ENCODE peak calls at places on chromosomes 2 and 18, in five cellular contexts. Q is HCT116, W is neural progenitor cell, L is mammary epithelial cell, Y is astrocyte. M is an unnamed sample. For H3K9me3, the result is how much of the 10 kb centered on the place peaks cover.

GRCh38 chr2:201157694-201158093 is 25.2 kb upstream of the CASP10 start:
- DNase-seq in Q (no peak), W (no peak), L (peak), Y (peak), M (peak)

GRCh38 chr2:200156140-200156858 is 150.2 kb upstream of the SPATS2L start:
- DNase-seq in Q (no peak), W (no peak), L (peak), Y (peak), M (no peak)

GRCh38 chr2:169452080-169452479 is 27.2 kb upstream of the BBS5 start:
- DNase-seq in Q (peak), W (peak), L (peak), Y (peak), M (no peak)

GRCh38 chr2:96527990-96528679 is 8.4 kb upstream of the ARID5A start:
- DNase-seq in Q (no peak), W (no peak), L (no peak), Y (peak), M (no peak)

GRCh38 chr2:159226059-159226461 is 60.4 kb downstream of the WDSUB1 start:
- DNase-seq in Q (peak), W (no peak), L (peak), Y (peak), M (no peak)

GRCh38 chr2:64311948-64312621 is 141.9 kb upstream of the LGALSL start:
- DNase-seq in Q (peak), W (peak), L (peak), Y (peak), M (peak)

GRCh38 chr2:156455366-156455975 is 19.3 kb downstream of the GPD2 start:
- DNase-seq in Q (peak), W (no peak), L (peak), Y (peak), M (no peak)

GRCh38 chr18:31740180-31740579 is 20.5 kb downstream of the SLC25A52 start:
- DNase-seq in Q (no peak), W (no peak), L (no peak), Y (no peak), M (no peak)

GRCh38 chr18:54742654-54743053 is 85.6 kb upstream of the RAB27B start:
- DNase-seq in Q (no peak), W (no peak), L (peak), Y (peak), M (no peak)

GRCh38 chr2:33372940-33373553 is 103.4 kb upstream of the RASGRP3 start:
- DNase-seq in Q (peak), W (peak), L (peak), Y (peak), M (peak)

GRCh38 chr18:51266736-51267135 is 69.3 kb upstream of the MEX3C start:
- DNase-seq in Q (no peak), W (no peak), L (peak), Y (no peak), M (no peak)

GRCh38 chr2:79512442-79513401 is at the start of gene CTNNA2:
- DNase-seq in Q (no peak), W (peak), L (no peak), Y (peak), M (no peak)

GRCh38 chr2:26576565-26577441 is 64.4 kb downstream of the CIB4 start:
- DNase-seq in Q (no peak), W (no peak), L (peak), Y (no peak), M (no peak)

GRCh38 chr2:128301501-128301966 is 17.1 kb downstream of the HS6ST1 start:
- DNase-seq in Q (no peak), W (no peak), L (peak), Y (peak), M (no peak)

GRCh38 chr2:168687314-168687713 is 115.1 kb upstream of the NOSTRIN start:
- DNase-seq in Q (no peak), W (peak), L (no peak), Y (peak), M (no peak)

GRCh38 chr2:234292205-234292954 is 204.5 kb downstream of the ARL4C start:
- DNase-seq in Q (no peak), W (no peak), L (no peak), Y (peak), M (no peak)

GRCh38 chr2:17901246-17901645 is 22.8 kb downstream of the KCNS3 start:
- DNase-seq in Q (no peak), W (no peak), L (peak), Y (no peak), M (peak)

GRCh38 chr2:3148716-3149115 is 228.9 kb downstream of the EIPR1 start:
- DNase-seq in Q (no peak), W (no peak), L (no peak), Y (no peak), M (no peak)

GRCh38 chr2:232365621-232366321 is 12.8 kb upstream of the ALPP start:
- DNase-seq in Q (peak), W (peak), L (peak), Y (peak), M (no peak)

GRCh38 chr2:203811491-203812221 is 55.9 kb upstream of the CTLA4 start:
- DNase-seq in Q (peak), W (no peak), L (peak), Y (peak), M (peak)

GRCh38 chr18:7438631-7439030 is 128.5 kb upstream of the PTPRM start:
- DNase-seq in Q (no peak), W (no peak), L (no peak), Y (no peak), M (no peak)
- H3K4me2 ChIP-seq in Q (no peak), W (no peak), L (no peak), Y (no peak), M (no peak)

DNA sequence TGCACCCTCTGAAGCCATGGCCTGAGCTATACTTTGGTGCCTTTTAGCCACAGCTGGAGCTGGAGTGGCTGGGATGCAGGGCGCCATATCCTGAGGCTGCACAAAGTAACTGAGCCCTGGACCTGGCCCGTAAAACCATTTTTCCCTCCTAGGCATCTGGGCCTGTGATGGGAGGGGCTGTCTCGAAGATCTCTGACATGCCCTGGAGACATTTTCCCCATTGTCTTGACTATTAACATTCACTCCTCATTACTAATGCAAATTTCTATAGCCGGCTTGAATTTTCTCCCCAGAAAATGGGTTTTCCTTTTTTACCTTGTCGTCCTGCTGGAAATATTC is 15.4 kb downstream of the TAF1B start:
- DNase-seq in Q (no peak), W (no peak), L (no peak), Y (no peak), M (no peak)
- H3K9me3 ChIP-seq in Q (under half), W (under half), L (under half), Y (under half), M (under half)

GRCh38 chr2:238401539-238401938 is 25.2 kb upstream of the ASB1 start:
- DNase-seq in Q (no peak), W (no peak), L (no peak), Y (no peak), M (no peak)
- H3K4me2 ChIP-seq in Q (no peak), W (no peak), L (no peak), Y (no peak), M (no peak)

GRCh38 chr2:222295368-222296041 is 3.3 kb downstream of the PAX3 start:
- DNase-seq in Q (no peak), W (peak), L (no peak), Y (no peak), M (no peak)
- H3K9me3 ChIP-seq in Q (under half), W (under half), L (under half), Y (under half), M (under half)

GRCh38 chr2:68828887-68829708 is 42.1 kb downstream of the BMP10 start:
- DNase-seq in Q (peak), W (no peak), L (peak), Y (peak), M (peak)
- H3K4me2 ChIP-seq in Q (peak), W (no peak), L (peak), Y (peak), M (peak)

GRCh38 chr2:229199267-229199666 is 71.8 kb downstream of the PID1 start:
- DNase-seq in Q (no peak), W (no peak), L (no peak), Y (no peak), M (no peak)

GRCh38 chr2:229195346-229195947 is 75.6 kb downstream of the PID1 start:
- DNase-seq in Q (no peak), W (no peak), L (no peak), Y (no peak), M (no peak)

GRCh38 chr2:229193281-229193680 is 77.8 kb downstream of the PID1 start:
- DNase-seq in Q (no peak), W (no peak), L (no peak), Y (no peak), M (no peak)

GRCh38 chr2:229191413-229191812 is 79.7 kb downstream of the PID1 start:
- DNase-seq in Q (no peak), W (no peak), L (no peak), Y (no peak), M (no peak)

GRCh38 chr2:229196448-229196847 is 74.6 kb downstream of the PID1 start:
- DNase-seq in Q (no peak), W (no peak), L (no peak), Y (peak), M (no peak)
- H3K9me3 ChIP-seq in Q (under half), W (under half), L (under half), Y (under half), M (under half)

M was measured in keratinocyte.